ENCODE peak calls at places on chromosomes 7 and 10, in ten cellular contexts. G is lower leg skin; S is C1 segment of cervical spinal cord; K is stimulated activated naive CD4-positive, alpha-beta T cell; I is NCI-H82; W is HTR-8/SVneo; H is foreskin fibroblast; Y is nucleus accumbens; O is fibroblast of mammary gland; V is stomach. D is an unnamed sample.
A peak's percentile ranks its signal among the peaks of the same experiment; 100 is the strongest.

GRCh38 chr10:114876602-114877300 is 55.2 kb downstream of the FHIP2A start:
- DNase-seq in G (peak; percentile 32), S (no peak), K (no peak), I (peak; percentile 74), W (peak; percentile 61), H (peak; percentile 54), Y (peak; percentile 40), O (peak; percentile 62), V (peak; percentile 62), D (peak; percentile 77)

GRCh38 chr10:77318739-77319138 is 318.9 kb downstream of the KCNMA1 start:
- DNase-seq in G (no peak), S (no peak), K (no peak), I (no peak), W (no peak), H (no peak), Y (no peak), O (no peak), V (no peak), D (no peak)

GRCh38 chr7:132933076-132933466 is 148.8 kb downstream of the CHCHD3 start:
- DNase-seq in G (no peak), S (no peak), K (no peak), I (no peak), W (no peak), H (peak; percentile 63), Y (no peak), O (peak; percentile 82), V (no peak), D (no peak)

GRCh38 chr10:118472961-118473675 is 122.3 kb downstream of the PRLHR start:
- DNase-seq in G (no peak), S (no peak), K (no peak), I (peak; percentile 22), W (no peak), H (no peak), Y (no peak), O (peak; percentile 20), V (no peak), D (no peak)

GRCh38 chr10:4569132-4569531 is 256.9 kb upstream of the AKR1E2 start:
- DNase-seq in G (no peak), S (no peak), K (no peak), I (no peak), W (no peak), H (no peak), Y (no peak), O (no peak), V (no peak), D (no peak)

GRCh38 chr10:27646194-27646593 is 99.4 kb downstream of the MKX start:
- DNase-seq in G (no peak), S (no peak), K (no peak), I (no peak), W (peak; percentile 33), H (peak; percentile 37), Y (no peak), O (peak; percentile 74), V (no peak), D (no peak)

GRCh38 chr7:126001344-126001743 is 1071.7 kb upstream of the POT1 start:
- DNase-seq in G (no peak), S (no peak), K (no peak), I (no peak), W (no peak), H (no peak), Y (no peak), O (no peak), V (no peak), D (no peak)

GRCh38 chr7:70014472-70015232 is 416.4 kb downstream of the AUTS2 start:
- DNase-seq in G (no peak), S (no peak), K (no peak), I (no peak), W (no peak), H (no peak), Y (no peak), O (no peak), V (no peak), D (no peak)

GRCh38 chr10:104735469-104735868 is 94.4 kb downstream of the SORCS3 start:
- DNase-seq in G (no peak), S (no peak), K (no peak), I (peak; percentile 38), W (no peak), H (no peak), Y (no peak), O (no peak), V (no peak), D (no peak)